ENCODE peak calls at places on chromosomes 16 and 17, in four cellular contexts. U is M059J, S is HFFc6, R is aorta. D is an unnamed sample.

GRCh38 chr17:3802461-3803307 is 1.7 kb upstream of the ITGAE start:
- DNase-seq in U (peak), R (peak), S (peak), D (peak)

GRCh38 chr17:8163978-8164814 is 1.4 kb upstream of the VAMP2 start:
- DNase-seq in R (peak), S (peak), U (peak), D (no peak)

GRCh38 chr16:986925-987581 is 5.5 kb downstream of the SOX8 start:
- DNase-seq in U (no peak), S (no peak), R (no peak), D (no peak)

GRCh38 chr17:50570516-50570915 is 10.0 kb downstream of the CACNA1G start:
- DNase-seq in R (no peak), S (no peak), U (no peak), D (no peak)

GRCh38 chr17:29734640-29735039 is 111.9 kb upstream of the CORO6 start:
- DNase-seq in S (no peak), U (no peak), R (no peak), D (no peak)

GRCh38 chr17:9406046-9406631 is 169.5 kb downstream of the STX8 start:
- DNase-seq in S (no peak), U (no peak), R (no peak), D (no peak)

GRCh38 chr17:73482251-73482661 is 162.0 kb downstream of the SDK2 start:
- DNase-seq in R (no peak), S (no peak), U (no peak), D (no peak)

GRCh38 chr17:71899317-71899716 is 221.5 kb upstream of the SOX9 start:
- DNase-seq in S (no peak), U (peak), R (no peak), D (peak)

GRCh38 chr16:58019866-58020538 is 5.6 kb upstream of the MMP15 start:
- DNase-seq in U (no peak), R (no peak), S (no peak), D (no peak)

GRCh38 chr17:1197781-1198490 is 18.2 kb upstream of the ABR start:
- DNase-seq in S (no peak), U (no peak), R (no peak), D (no peak)

GRCh38 chr16:70614208-70614951 is 32.0 kb upstream of the IL34 start:
- DNase-seq in U (no peak), R (no peak), S (no peak), D (no peak)

GRCh38 chr16:50573279-50573678 is 25.1 kb downstream of the NKD1 start:
- DNase-seq in R (peak), S (no peak), U (no peak), D (no peak)

GRCh38 chr17:80789356-80789902 is 202.2 kb upstream of the CHMP6 start:
- DNase-seq in R (no peak), U (peak), S (peak), D (peak)

GRCh38 chr17:19362293-19363113 is at the start of gene B9D1:
- DNase-seq in S (peak), U (peak), R (peak), D (peak)

GRCh38 chr17:77042688-77043330 is 98.0 kb upstream of the SEC14L1 start:
- DNase-seq in R (no peak), U (no peak), S (no peak), D (no peak)

GRCh38 chr16:87099001-87099740 is 218.0 kb downstream of the C16orf95 start:
- DNase-seq in S (no peak), U (no peak), R (no peak), D (no peak)

GRCh38 chr16:554640-555413 is 5.4 kb upstream of the PRR35 start:
- DNase-seq in R (no peak), S (peak), U (peak), D (no peak)